ENCODE peak calls at places on chromosome 22, in eight cellular contexts. S, B, Q, T, H, U, P and E are unnamed samples. For H3K4me1, the result is how much of the 10 kb centered on the place peaks cover.

GRCh38 chr22:45552580-45553332 is 50.1 kb downstream of the FBLN1 start:
- DNase-seq in S (peak), B (no peak), Q (no peak), T (peak), H (peak), U (peak), P (no peak), E (peak)

GRCh38 chr22:47059076-47059475 is 296.6 kb downstream of the TBC1D22A start:
- DNase-seq in S (no peak), B (no peak), Q (no peak), T (no peak), H (no peak), U (no peak), P (no peak), E (peak)

GRCh38 chr22:48254311-48254873 is 1491.9 kb downstream of the TBC1D22A start:
- DNase-seq in S (peak), B (no peak), Q (no peak), T (no peak), H (no peak), U (no peak), P (no peak), E (no peak)

GRCh38 chr22:44410396-44411056 is 87.5 kb downstream of the RTL6 start:
- DNase-seq in S (no peak), B (no peak), Q (no peak), T (no peak), H (no peak), U (no peak), P (no peak), E (peak)

GRCh38 chr22:26956346-26956745 is 299.0 kb downstream of the MIAT start:
- DNase-seq in S (no peak), B (no peak), Q (no peak), T (peak), H (no peak), U (peak), P (no peak), E (no peak)

GRCh38 chr22:25841775-25842174 is 99.8 kb downstream of the MYO18B start:
- DNase-seq in S (no peak), B (no peak), Q (no peak), T (no peak), H (no peak), U (no peak), P (no peak), E (no peak)

GRCh38 chr22:33467718-33468117 is 409.5 kb upstream of the SYN3 start:
- DNase-seq in S (no peak), B (no peak), Q (no peak), T (no peak), H (no peak), U (peak), P (no peak), E (no peak)

GRCh38 chr22:21726650-21727049 is 8.9 kb downstream of the YPEL1 start:
- DNase-seq in S (no peak), B (peak), Q (peak), T (no peak), H (no peak), U (peak), P (peak), E (no peak)

GRCh38 chr22:44335903-44336803 is 23.4 kb upstream of the SHISAL1 start:
- DNase-seq in S (no peak), B (peak), Q (no peak), T (no peak), H (no peak), U (no peak), P (no peak), E (no peak)

GRCh38 chr22:24156915-24157782 is 24.1 kb upstream of the SUSD2 start:
- DNase-seq in S (peak), B (peak), Q (peak), T (peak), H (peak), U (peak), P (peak), E (peak)

GRCh38 chr22:28958611-28959010 is 75.2 kb downstream of the ZNRF3 start:
- DNase-seq in S (no peak), B (no peak), Q (no peak), T (peak), H (peak), U (no peak), P (no peak), E (no peak)

GRCh38 chr22:24402460-24403192 is 24.8 kb upstream of the ADORA2A start:
- DNase-seq in S (peak), B (peak), Q (no peak), T (peak), H (peak), U (peak), P (no peak), E (peak)

GRCh38 chr22:49014227-49015201 is 813.2 kb downstream of the BRD1 start:
- DNase-seq in S (peak), B (no peak), Q (no peak), T (no peak), H (no peak), U (peak), P (no peak), E (peak)

GRCh38 chr22:24443668-24444067 is 16.3 kb downstream of the ADORA2A start:
- DNase-seq in S (no peak), B (no peak), Q (no peak), T (no peak), H (no peak), U (no peak), P (no peak), E (no peak)

GRCh38 chr22:23071163-23072034 is 1.1 kb downstream of the GNAZ start:
- DNase-seq in S (no peak), B (no peak), Q (no peak), T (no peak), H (no peak), U (peak), P (no peak), E (peak)

GRCh38 chr22:20761536-20761935 is 12.4 kb upstream of the SERPIND1 start:
- DNase-seq in S (no peak), B (no peak), Q (no peak), T (peak), H (peak), U (no peak), P (no peak), E (no peak)

GRCh38 chr22:27358096-27358870 is 443.3 kb downstream of the MN1 start:
- DNase-seq in S (no peak), B (no peak), Q (no peak), T (no peak), H (no peak), U (no peak), P (no peak), E (no peak)

GRCh38 chr22:43260346-43260745 is 73.4 kb upstream of the TTLL12 start:
- DNase-seq in S (no peak), B (no peak), Q (no peak), T (no peak), H (no peak), U (no peak), P (no peak), E (no peak)

GRCh38 chr22:26586556-26587325 is 3.2 kb downstream of the TPST2 start:
- DNase-seq in S (no peak), B (no peak), Q (peak), T (no peak), H (no peak), U (no peak), P (peak), E (peak)

GRCh38 chr22:47035443-47035881 is 273.0 kb downstream of the TBC1D22A start:
- DNase-seq in S (no peak), B (no peak), Q (no peak), T (peak), H (no peak), U (peak), P (no peak), E (peak)

GRCh38 chr22:31615940-31616314 is 46.1 kb downstream of the PISD start:
- DNase-seq in S (no peak), B (no peak), Q (no peak), T (no peak), H (no peak), U (no peak), P (peak), E (peak)
- H3K9ac ChIP-seq in S (no peak), B (no peak), Q (peak), T (no peak), H (no peak), U (no peak), P (no peak), E (no peak)

GRCh38 chr22:41936894-41937169 is 10.1 kb downstream of the CENPM start:
- DNase-seq in S (no peak), B (no peak), Q (no peak), T (no peak), H (no peak), U (no peak), P (no peak), E (no peak)

GRCh38 chr22:41932353-41932752 is 5.7 kb upstream of the TNFRSF13C start:
- DNase-seq in S (no peak), B (no peak), Q (no peak), T (no peak), H (no peak), U (no peak), P (no peak), E (no peak)

GRCh38 chr22:41933411-41934177 is 7.0 kb upstream of the TNFRSF13C start:
- DNase-seq in S (no peak), B (no peak), Q (no peak), T (no peak), H (no peak), U (no peak), P (no peak), E (no peak)

GRCh38 chr22:41935015-41935908 is 8.7 kb upstream of the TNFRSF13C start:
- DNase-seq in S (no peak), B (no peak), Q (no peak), T (no peak), H (no peak), U (no peak), P (no peak), E (no peak)

DNA sequence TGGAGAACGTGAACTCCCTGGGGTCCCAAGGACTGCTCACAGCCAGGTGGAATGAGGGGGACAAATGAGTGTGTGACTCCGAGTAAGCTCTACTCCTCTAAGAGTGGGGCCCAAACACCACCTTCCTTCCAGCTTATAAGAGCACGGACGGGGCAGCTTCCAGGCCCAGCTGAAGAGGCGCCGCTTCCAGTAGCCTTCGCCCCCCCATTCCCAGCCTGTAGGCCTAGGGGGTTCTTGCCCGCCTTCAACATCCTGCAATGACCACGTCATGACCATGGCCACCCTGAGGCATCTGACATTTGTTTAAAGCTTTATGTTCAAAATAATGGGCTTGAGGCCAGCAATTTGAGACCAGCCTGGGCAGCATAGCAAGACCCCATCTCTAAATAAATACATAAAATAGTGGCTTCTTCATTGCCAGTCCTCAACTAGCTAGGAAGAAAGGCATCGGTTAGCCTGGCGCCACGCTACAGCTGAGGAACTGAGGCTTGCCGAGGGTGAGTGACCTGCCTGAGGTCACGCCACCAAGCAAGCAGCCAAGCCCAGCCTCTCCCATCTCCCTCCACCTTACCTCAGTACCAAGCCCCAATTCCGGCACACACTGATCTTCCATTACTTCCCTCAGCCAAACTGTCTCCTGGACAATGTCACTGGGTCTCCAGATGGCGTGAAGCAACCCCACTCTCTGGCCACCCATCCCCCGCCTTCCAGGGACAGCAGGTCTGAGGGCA is 7.8 kb upstream of the TNFRSF13C start:
- DNase-seq in S (no peak), B (no peak), Q (no peak), T (no peak), H (no peak), U (no peak), P (no peak), E (no peak)
- H3K4me1 ChIP-seq in S (under half), B (under half), Q (under half), T (under half), H (under half), U (under half), P (under half), E (under half)

GRCh38 chr22:30717331-30717921 is 22.8 kb downstream of the OSBP2 start:
- DNase-seq in S (no peak), B (peak), Q (no peak), T (peak), H (peak), U (no peak), P (no peak), E (no peak)
- H3K9ac ChIP-seq in S (no peak), B (no peak), Q (no peak), T (no peak), H (no peak), U (no peak), P (no peak), E (no peak)

GRCh38 chr22:50306753-50307749 is at the start of gene PLXNB2:
- DNase-seq in S (peak), B (peak), Q (peak), T (peak), H (peak), U (peak), P (peak), E (peak)
- H3K4me1 ChIP-seq in S (under half), B (under half), Q (under half), T (under half), H (under half), U (under half), P (under half), E (under half)

GRCh38 chr22:37186997-37187522 is 987 bp downstream of the C1QTNF6 start:
- DNase-seq in S (no peak), B (no peak), Q (no peak), T (peak), H (peak), U (no peak), P (no peak), E (peak)
- H3K9ac ChIP-seq in S (peak), B (peak), Q (no peak), T (no peak), H (peak), U (peak), P (no peak), E (peak)

GRCh38 chr22:35335936-35336781 is 36.5 kb downstream of the TOM1 start:
- DNase-seq in S (no peak), B (no peak), Q (no peak), T (no peak), H (no peak), U (peak), P (no peak), E (peak)

GRCh38 chr22:35330258-35330861 is 30.7 kb downstream of the TOM1 start:
- DNase-seq in S (peak), B (peak), Q (no peak), T (peak), H (peak), U (no peak), P (no peak), E (peak)

GRCh38 chr22:35335468-35335867 is 35.8 kb downstream of the TOM1 start:
- DNase-seq in S (no peak), B (no peak), Q (no peak), T (no peak), H (no peak), U (peak), P (no peak), E (no peak)

GRCh38 chr22:35333220-35333619 is 33.5 kb downstream of the TOM1 start:
- DNase-seq in S (no peak), B (no peak), Q (no peak), T (no peak), H (no peak), U (no peak), P (no peak), E (no peak)

DNA sequence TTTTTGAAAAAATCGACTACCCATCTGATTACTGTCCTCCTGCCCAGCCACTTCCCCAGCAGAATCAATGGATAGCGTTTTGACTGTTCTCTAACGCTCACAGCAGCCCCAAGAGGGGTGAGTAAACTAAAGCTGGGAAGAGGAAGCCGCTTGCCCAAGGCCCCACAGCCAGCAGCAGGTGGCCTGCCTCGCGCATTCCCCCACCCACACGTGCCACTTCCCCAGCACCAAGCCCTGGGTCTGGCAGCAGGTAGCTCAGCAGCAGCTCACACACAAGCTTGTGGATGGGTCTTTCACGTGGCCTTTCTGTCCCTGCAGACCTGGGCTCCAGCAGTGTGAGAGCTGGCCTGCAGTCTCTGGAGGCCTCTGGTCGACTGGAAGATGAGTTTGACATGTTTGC is 34.3 kb downstream of the TOM1 start:
- DNase-seq in S (no peak), B (no peak), Q (no peak), T (no peak), H (no peak), U (no peak), P (no peak), E (no peak)
- H3K4me1 ChIP-seq in S (under half), B (under half), Q (under half), T (under half), H (under half), U (under half), P (under half), E (under half)

DNA sequence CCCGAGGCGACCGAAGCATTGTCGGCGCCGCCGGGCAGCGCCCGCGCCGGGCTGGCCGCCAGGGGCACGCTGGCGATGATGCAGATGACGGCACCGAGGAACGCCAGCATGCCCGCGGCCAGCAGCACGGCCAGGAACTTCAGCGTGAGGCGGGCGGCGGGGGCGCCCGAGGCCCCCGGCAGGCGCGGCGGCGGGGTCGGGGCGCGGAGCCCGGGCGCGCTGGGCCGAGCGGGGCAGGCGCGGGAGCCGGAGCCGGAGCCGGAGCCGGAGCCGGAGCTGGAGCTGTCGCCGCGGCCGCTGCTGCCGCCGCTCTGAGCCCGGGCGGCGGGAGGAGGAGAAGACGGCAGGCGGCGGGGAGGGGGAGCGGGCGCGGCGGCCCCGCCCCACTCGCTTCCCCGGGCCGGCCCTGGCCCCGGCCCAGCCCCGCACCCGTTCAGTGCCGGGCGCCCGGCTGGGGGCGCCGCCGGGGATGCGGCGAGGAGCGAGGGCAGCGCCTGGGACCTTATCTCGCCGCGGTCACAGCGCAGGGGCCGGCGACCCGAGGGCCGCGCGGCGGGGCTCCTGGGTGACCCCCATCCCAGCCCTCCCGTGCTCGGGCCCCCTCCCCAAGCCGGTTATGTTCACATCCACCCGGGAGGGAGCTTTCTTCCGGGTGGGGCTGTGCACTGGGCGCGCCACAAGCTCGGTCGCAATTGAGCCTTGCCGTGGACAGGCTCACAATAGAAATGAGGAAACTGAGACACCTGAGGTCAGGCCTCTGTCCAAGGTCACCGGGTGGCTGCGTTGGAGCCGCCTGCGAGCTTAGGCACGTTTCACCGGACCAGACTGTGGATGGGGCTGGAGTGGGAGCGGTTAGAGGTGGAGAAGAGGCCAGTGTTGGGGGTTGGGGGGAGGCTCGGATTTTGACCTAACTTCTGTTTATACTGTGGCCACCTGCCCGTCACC is at the start of gene NPTXR:
- DNase-seq in S (no peak), B (peak), Q (peak), T (peak), H (peak), U (peak), P (no peak), E (no peak)
- H3K9ac ChIP-seq in S (no peak), B (no peak), Q (peak), T (no peak), H (no peak), U (no peak), P (no peak), E (no peak)